ENCODE peak calls at places on chromosomes 13 and 19, in ten cellular contexts. B is colonic mucosa, N is vagina, P is left ventricle myocardium inferior, R is fibroblast of pulmonary artery, O is OCI-LY7, L is bronchial epithelial cell, C is mammary epithelial cell, D is heart right ventricle, V is endothelial cell of umbilical vein. I is an unnamed sample.
A peak's percentile ranks its signal among the peaks of the same experiment; 100 is the strongest.

GRCh38 chr13:51534075-51534817 is 50.0 kb upstream of the WDFY2 start:
- DNase-seq in R (no peak), L (peak; percentile 54), V (no peak), O (no peak), B (no peak), N (no peak), D (peak; percentile 21), C (peak; percentile 35), P (peak; percentile 32), I (peak; percentile 44)

GRCh38 chr19:45769821-45770191 is 754 bp upstream of the SIX5 start:
- DNase-seq in O (peak; percentile 70), D (peak; percentile 56), L (peak; percentile 16), V (no peak), P (no peak), C (peak; percentile 47), N (no peak), B (peak; percentile 68), R (peak; percentile 52), I (peak; percentile 72)

GRCh38 chr13:98217597-98217996 is 40.5 kb upstream of the RNF113B start:
- DNase-seq in O (no peak), V (no peak), B (no peak), N (no peak), L (peak; percentile 29), C (no peak), P (no peak), R (no peak), D (no peak), I (no peak)

GRCh38 chr19:7142771-7143170 is 73.3 kb downstream of the ZNF557 start:
- DNase-seq in N (no peak), O (no peak), L (no peak), P (no peak), B (no peak), C (no peak), D (no peak), R (no peak), V (no peak), I (no peak)

GRCh38 chr19:41924151-41925145 is 3.8 kb downstream of the ERFL start:
- DNase-seq in L (no peak), R (no peak), N (no peak), V (no peak), O (no peak), D (no peak), P (no peak), B (no peak), C (no peak), I (no peak)

GRCh38 chr19:17527326-17527725 is 15.9 kb downstream of the PGLS start:
- DNase-seq in C (no peak), V (no peak), B (no peak), D (no peak), N (no peak), L (no peak), P (no peak), O (peak; percentile 53), R (no peak), I (no peak)

GRCh38 chr13:102374233-102374632 is 27.6 kb downstream of the FGF14 start:
- DNase-seq in O (no peak), N (no peak), L (no peak), B (no peak), R (no peak), D (no peak), C (no peak), V (no peak), P (no peak), I (no peak)

GRCh38 chr13:73141292-73141771 is 82.5 kb downstream of the KLF5 start:
- DNase-seq in V (peak; percentile 42), C (no peak), N (no peak), L (no peak), B (no peak), D (no peak), R (peak; percentile 60), P (no peak), O (no peak), I (no peak)

GRCh38 chr19:58480481-58480830 is 4.3 kb downstream of the ZNF446 start:
- DNase-seq in V (no peak), R (no peak), O (no peak), L (no peak), D (no peak), P (no peak), C (no peak), N (no peak), B (no peak), I (no peak)

GRCh38 chr19:23203841-23204344 is 46.3 kb downstream of the ZNF724 start:
- DNase-seq in D (peak; percentile 30), O (no peak), N (no peak), L (no peak), C (no peak), R (no peak), B (no peak), V (no peak), P (peak; percentile 18), I (no peak)

DNA sequence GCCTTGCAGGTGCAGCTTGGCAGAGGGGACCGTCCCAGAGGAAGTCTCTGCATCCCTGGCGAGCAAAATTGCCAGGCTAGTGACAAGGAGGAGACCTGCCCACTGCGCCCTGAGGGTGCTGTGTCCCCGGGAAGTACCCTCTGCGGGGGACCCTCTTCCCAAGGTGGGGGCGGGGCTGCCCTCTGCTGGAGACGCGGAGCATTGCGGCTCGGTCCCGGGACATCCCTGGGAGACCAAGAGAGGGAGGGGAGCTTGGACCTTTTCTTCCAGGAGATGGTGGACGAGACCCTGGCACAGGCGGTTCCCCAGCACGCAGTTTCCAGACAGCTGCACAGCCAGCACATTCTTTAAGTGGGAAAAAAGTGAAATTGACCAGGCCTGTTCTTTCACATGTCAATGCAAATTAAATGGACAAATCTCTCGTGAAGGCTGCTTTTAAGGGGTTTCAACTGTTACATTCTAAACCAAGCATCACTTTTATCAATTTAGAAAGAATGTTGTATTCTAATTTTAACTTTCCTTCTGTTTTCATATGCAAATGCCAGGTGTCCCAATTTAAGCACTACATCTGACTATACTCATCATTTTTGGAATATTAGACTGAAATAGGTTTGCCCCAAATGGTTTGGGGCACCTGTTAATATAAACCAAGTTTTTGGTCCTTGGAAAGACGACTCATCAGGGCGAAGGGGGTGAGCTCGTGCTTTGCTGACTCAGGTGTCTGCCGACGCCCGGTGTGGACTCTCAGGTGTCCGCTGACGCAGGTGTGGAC is 60.7 kb downstream of the MCF2L start:
- DNase-seq in B (peak; percentile 56), L (no peak), N (no peak), V (peak; percentile 35), O (peak; percentile 34), D (peak; percentile 54), C (no peak), R (peak; percentile 15), P (no peak), I (peak; percentile 8)
- TF ChIP-seq CTCF in B (peak; percentile 91), L (peak; percentile 78), N (peak; percentile 63), V (peak; percentile 81), O (peak; percentile 78), D (peak; percentile 82), C (peak; percentile 45), R (peak; percentile 86), P (peak; percentile 88), I (peak; percentile 73)

DNA sequence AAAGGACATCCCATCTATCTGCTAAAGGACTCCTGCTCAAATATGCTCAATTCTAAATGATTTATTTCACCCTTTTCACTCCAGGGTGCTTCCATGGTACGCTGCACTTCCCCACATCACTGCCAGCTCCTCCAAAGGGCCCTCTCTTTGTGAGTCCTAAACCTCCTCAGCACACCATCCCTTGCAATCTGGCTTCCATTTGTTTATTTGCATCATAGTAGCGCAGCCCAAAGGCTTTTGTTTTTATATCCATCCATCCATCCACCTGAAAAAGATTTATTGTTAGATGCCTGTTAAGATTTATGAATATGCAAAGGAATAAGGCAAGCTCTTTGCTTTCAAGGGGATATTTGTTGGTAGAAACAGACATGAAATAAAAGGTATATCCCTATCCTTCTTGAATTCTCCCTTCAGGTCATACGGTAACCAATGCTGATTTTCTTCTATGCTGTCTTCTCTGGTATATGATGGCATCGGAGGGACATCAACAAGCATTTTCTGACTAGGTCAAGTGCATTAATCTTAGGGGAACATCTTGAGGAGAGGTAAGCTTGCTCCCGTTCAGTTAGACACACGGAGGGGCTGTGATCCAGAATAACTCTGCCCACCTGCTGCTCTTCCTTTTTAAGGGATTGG is 397.6 kb downstream of the LIG4 start:
- DNase-seq in V (no peak), L (no peak), C (no peak), P (no peak), B (no peak), R (no peak), O (no peak), N (no peak), D (no peak), I (no peak)
- H3K4me3 ChIP-seq in V (no peak overlapping the region), L (no peak overlapping the region), C (no peak overlapping the region), P (no peak overlapping the region), B (no peak overlapping the region), R (no peak overlapping the region), O (no peak overlapping the region), N (no peak overlapping the region), D (no peak overlapping the region), I (no peak overlapping the region)

GRCh38 chr13:44734204-44734707 is 158.1 kb upstream of the TSC22D1 start:
- DNase-seq in B (no peak), C (peak; percentile 75), D (peak; percentile 50), L (peak; percentile 79), V (no peak), R (peak; percentile 38), O (no peak), P (peak; percentile 51), N (no peak), I (no peak)

GRCh38 chr13:44739539-44739938 is 163.4 kb upstream of the TSC22D1 start:
- DNase-seq in B (no peak), L (no peak), N (no peak), V (peak; percentile 71), P (no peak), O (no peak), R (no peak), C (no peak), D (no peak), I (no peak)

GRCh38 chr13:44738463-44738862 is 162.3 kb upstream of the TSC22D1 start:
- DNase-seq in C (no peak), V (no peak), R (no peak), P (no peak), B (no peak), N (no peak), L (no peak), O (no peak), D (no peak), I (no peak)

GRCh38 chr13:44735806-44736205 is 159.7 kb upstream of the TSC22D1 start:
- DNase-seq in D (no peak), P (no peak), V (no peak), L (no peak), O (no peak), B (no peak), R (no peak), N (no peak), C (no peak), I (no peak)

DNA sequence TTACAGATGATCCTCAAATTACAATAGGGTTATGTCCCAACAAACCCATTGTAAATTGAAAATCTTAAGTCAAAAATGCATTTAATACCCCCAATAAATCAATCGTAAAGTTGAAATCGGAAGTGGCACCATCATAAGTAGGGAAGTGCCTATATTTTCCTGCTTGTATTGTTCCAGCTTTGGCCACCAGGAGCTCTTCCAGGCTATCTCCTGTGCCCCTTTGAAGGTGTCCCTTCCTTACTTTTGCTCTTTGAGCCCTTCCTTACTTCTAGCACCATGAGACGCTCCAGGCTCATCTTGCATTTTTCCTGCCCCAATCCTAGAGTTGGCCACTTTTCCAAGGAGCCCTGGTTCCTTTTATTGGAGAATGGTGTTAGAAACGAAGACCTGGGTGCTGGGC is 163.0 kb upstream of the TSC22D1 start:
- DNase-seq in D (no peak), L (no peak), O (no peak), P (no peak), V (no peak), C (no peak), B (no peak), R (no peak), N (no peak), I (no peak)
- TF ChIP-seq CTCF in D (no peak), L (no peak), O (no peak), P (no peak), V (peak; percentile 20), C (no peak), B (no peak), R (peak; percentile 10), N (no peak), I (peak; percentile 10)

GRCh38 chr19:10478903-10479384 is 24.2 kb downstream of the KEAP1 start:
- DNase-seq in P (peak; percentile 92), V (peak; percentile 95), O (peak; percentile 41), C (peak; percentile 82), R (peak; percentile 90), L (peak; percentile 80), D (peak; percentile 88), B (peak; percentile 87), N (peak; percentile 94), I (peak; percentile 58)
- H3K4me3 ChIP-seq in P (peak overlapping the region; percentile 72), V (no peak overlapping the region), O (no peak overlapping the region), C (peak overlapping the region; percentile 27), R (peak overlapping the region; percentile 35), L (peak overlapping the region; percentile 21), D (peak overlapping the region; percentile 45), B (peak overlapping the region; percentile 26), N (peak overlapping the region; percentile 49), I (no peak overlapping the region)